ENCODE peak calls at places on chromosomes 4 and X, in six cellular contexts. One of them, this sample, is unnamed.

GRCh38 chr4:156377036-156377700 is 423.5 kb upstream of the CTSO start:
- DNase-seq in esophagus muscularis mucosa: no peak
- DNase-seq in breast epithelium: no peak
- DNase-seq in MM.1S: no peak
- DNase-seq in testis: no peak
- DNase-seq in Calu3: no peak
- DNase-seq in this sample: no peak

GRCh38 chrX:97416461-97416860 is 532.8 kb downstream of the RPA4 start:
- DNase-seq in esophagus muscularis mucosa: no peak
- DNase-seq in breast epithelium: no peak
- DNase-seq in MM.1S: no peak
- DNase-seq in testis: no peak
- DNase-seq in Calu3: no peak
- DNase-seq in this sample: no peak

GRCh38 chrX:12210196-12210815 is 72.0 kb downstream of the FRMPD4 start:
- DNase-seq in esophagus muscularis mucosa: no peak
- DNase-seq in breast epithelium: no peak
- DNase-seq in MM.1S: no peak
- DNase-seq in testis: peak; percentile 17
- DNase-seq in Calu3: peak; percentile 2
- DNase-seq in this sample: peak; percentile 27

GRCh38 chr4:55499495-55499894 is 47.2 kb downstream of the CLOCK start:
- DNase-seq in esophagus muscularis mucosa: no peak
- DNase-seq in breast epithelium: no peak
- DNase-seq in MM.1S: no peak
- DNase-seq in testis: no peak
- DNase-seq in Calu3: no peak
- DNase-seq in this sample: no peak

GRCh38 chr4:185143596-185143969 is 517 bp downstream of the SLC25A4 start:
- DNase-seq in esophagus muscularis mucosa: no peak
- DNase-seq in breast epithelium: no peak
- DNase-seq in MM.1S: peak; percentile 48
- DNase-seq in testis: peak; percentile 60
- DNase-seq in Calu3: peak; percentile 20
- DNase-seq in this sample: no peak

GRCh38 chr4:54677853-54678650 is 20.3 kb downstream of the KIT start:
- DNase-seq in esophagus muscularis mucosa: no peak
- DNase-seq in breast epithelium: no peak
- DNase-seq in MM.1S: no peak
- DNase-seq in testis: no peak
- DNase-seq in Calu3: no peak
- DNase-seq in this sample: no peak

GRCh38 chr4:113683143-113683542 is 78.4 kb downstream of the CAMK2D start:
- DNase-seq in esophagus muscularis mucosa: no peak
- DNase-seq in breast epithelium: no peak
- DNase-seq in MM.1S: peak; percentile 89
- DNase-seq in testis: no peak
- DNase-seq in Calu3: no peak
- DNase-seq in this sample: no peak

GRCh38 chr4:48439988-48440387 is 43.2 kb upstream of the SLC10A4 start:
- DNase-seq in esophagus muscularis mucosa: no peak
- DNase-seq in breast epithelium: no peak
- DNase-seq in MM.1S: no peak
- DNase-seq in testis: no peak
- DNase-seq in Calu3: no peak
- DNase-seq in this sample: no peak

GRCh38 chrX:30702736-30703135 is 49.5 kb downstream of the GK start:
- DNase-seq in esophagus muscularis mucosa: no peak
- DNase-seq in breast epithelium: no peak
- DNase-seq in MM.1S: no peak
- DNase-seq in testis: no peak
- DNase-seq in Calu3: no peak
- DNase-seq in this sample: no peak

GRCh38 chrX:136689441-136689840 is 41.5 kb downstream of the CD40LG start:
- DNase-seq in esophagus muscularis mucosa: no peak
- DNase-seq in breast epithelium: no peak
- DNase-seq in MM.1S: peak; percentile 90
- DNase-seq in testis: no peak
- DNase-seq in Calu3: no peak
- DNase-seq in this sample: no peak

GRCh38 chrX:7852166-7852565 is 9.2 kb downstream of the VCX start:
- DNase-seq in esophagus muscularis mucosa: no peak
- DNase-seq in breast epithelium: no peak
- DNase-seq in MM.1S: no peak
- DNase-seq in testis: no peak
- DNase-seq in Calu3: no peak
- DNase-seq in this sample: no peak

GRCh38 chr4:105991726-105992125 is 96.5 kb downstream of the NPNT start:
- DNase-seq in esophagus muscularis mucosa: no peak
- DNase-seq in breast epithelium: no peak
- DNase-seq in MM.1S: no peak
- DNase-seq in testis: no peak
- DNase-seq in Calu3: no peak
- DNase-seq in this sample: no peak

GRCh38 chr4:83115000-83115399 is 471 bp upstream of the PLAC8 start:
- DNase-seq in esophagus muscularis mucosa: no peak
- DNase-seq in breast epithelium: no peak
- DNase-seq in MM.1S: no peak
- DNase-seq in testis: no peak
- DNase-seq in Calu3: no peak
- DNase-seq in this sample: no peak

GRCh38 chrX:97551821-97552220 is 668.1 kb downstream of the RPA4 start:
- DNase-seq in esophagus muscularis mucosa: no peak
- DNase-seq in breast epithelium: no peak
- DNase-seq in MM.1S: no peak
- DNase-seq in testis: no peak
- DNase-seq in Calu3: no peak
- DNase-seq in this sample: no peak

GRCh38 chrX:25858273-25858880 is 279.8 kb upstream of the MAGEB18 start:
- DNase-seq in esophagus muscularis mucosa: no peak
- DNase-seq in breast epithelium: no peak
- DNase-seq in MM.1S: no peak
- DNase-seq in testis: no peak
- DNase-seq in Calu3: no peak
- DNase-seq in this sample: no peak

GRCh38 chr4:30724217-30724616 is 4.0 kb downstream of the PCDH7 start:
- DNase-seq in esophagus muscularis mucosa: no peak
- DNase-seq in breast epithelium: no peak
- DNase-seq in MM.1S: no peak
- DNase-seq in testis: no peak
- DNase-seq in Calu3: no peak
- DNase-seq in this sample: no peak

GRCh38 chr4:19645589-19645988 is 606.1 kb upstream of the SLIT2 start:
- DNase-seq in esophagus muscularis mucosa: no peak
- DNase-seq in breast epithelium: no peak
- DNase-seq in MM.1S: no peak
- DNase-seq in testis: no peak
- DNase-seq in Calu3: no peak
- DNase-seq in this sample: no peak

GRCh38 chr4:94171616-94172015 is 36.0 kb upstream of the SMARCAD1 start:
- DNase-seq in esophagus muscularis mucosa: no peak
- DNase-seq in breast epithelium: no peak
- DNase-seq in MM.1S: no peak
- DNase-seq in testis: no peak
- DNase-seq in Calu3: no peak
- DNase-seq in this sample: no peak

GRCh38 chr4:168651374-168651773 is 154.5 kb downstream of the PALLD start:
- DNase-seq in esophagus muscularis mucosa: no peak
- DNase-seq in breast epithelium: no peak
- DNase-seq in MM.1S: no peak
- DNase-seq in testis: no peak
- DNase-seq in Calu3: no peak
- DNase-seq in this sample: no peak

GRCh38 chr4:12486995-12487394 is 997.1 kb downstream of the RAB28 start:
- DNase-seq in esophagus muscularis mucosa: no peak
- DNase-seq in breast epithelium: no peak
- DNase-seq in MM.1S: no peak
- DNase-seq in testis: peak; percentile 27
- DNase-seq in Calu3: no peak
- DNase-seq in this sample: no peak

GRCh38 chrX:639151-639550 is 8.6 kb downstream of the SHOX start:
- DNase-seq in esophagus muscularis mucosa: peak; percentile 74
- DNase-seq in breast epithelium: no peak
- DNase-seq in MM.1S: no peak
- DNase-seq in testis: no peak
- DNase-seq in Calu3: no peak
- DNase-seq in this sample: no peak

GRCh38 chr4:7766086-7766485 is 173.6 kb downstream of the AFAP1 start:
- DNase-seq in esophagus muscularis mucosa: no peak
- DNase-seq in breast epithelium: no peak
- DNase-seq in MM.1S: no peak
- DNase-seq in testis: no peak
- DNase-seq in Calu3: no peak
- DNase-seq in this sample: no peak

GRCh38 chr4:3228881-3229280 is 20.1 kb upstream of the MSANTD1 start:
- DNase-seq in esophagus muscularis mucosa: no peak
- DNase-seq in breast epithelium: no peak
- DNase-seq in MM.1S: no peak
- DNase-seq in testis: no peak
- DNase-seq in Calu3: no peak
- DNase-seq in this sample: no peak

GRCh38 chr4:10721616-10722015 is 37.0 kb upstream of the CLNK start:
- DNase-seq in esophagus muscularis mucosa: no peak
- DNase-seq in breast epithelium: no peak
- DNase-seq in MM.1S: no peak
- DNase-seq in testis: no peak
- DNase-seq in Calu3: no peak
- DNase-seq in this sample: no peak

DNA sequence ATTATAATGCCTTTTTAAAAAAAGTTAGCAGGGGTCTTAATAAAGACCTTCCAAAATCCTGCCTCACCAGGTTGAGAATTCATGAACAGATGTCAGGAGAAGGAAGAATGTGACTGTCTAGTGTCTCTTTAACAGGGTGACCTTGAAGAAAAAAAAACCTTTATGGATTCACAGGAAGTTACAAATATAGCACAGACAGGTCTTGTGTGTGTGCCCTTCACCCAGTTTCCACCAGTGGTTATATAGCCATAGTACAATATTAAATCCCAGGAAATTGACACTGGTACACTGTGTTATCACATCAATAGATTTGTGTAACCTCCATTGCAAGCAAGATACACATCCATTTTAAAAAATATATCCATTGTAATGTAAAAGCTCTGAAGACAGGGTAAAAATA is 43.7 kb downstream of the HADH start:
- DNase-seq in esophagus muscularis mucosa: no peak
- DNase-seq in breast epithelium: no peak
- DNase-seq in MM.1S: peak; percentile 48
- DNase-seq in testis: no peak
- DNase-seq in Calu3: no peak
- DNase-seq in this sample: no peak
- TF ChIP-seq CTCF in esophagus muscularis mucosa: no peak
- TF ChIP-seq CTCF in breast epithelium: no peak
- TF ChIP-seq CTCF in MM.1S: no peak
- TF ChIP-seq CTCF in testis: no peak
- TF ChIP-seq CTCF in Calu3: no peak
- TF ChIP-seq CTCF in this sample: no peak

DNA sequence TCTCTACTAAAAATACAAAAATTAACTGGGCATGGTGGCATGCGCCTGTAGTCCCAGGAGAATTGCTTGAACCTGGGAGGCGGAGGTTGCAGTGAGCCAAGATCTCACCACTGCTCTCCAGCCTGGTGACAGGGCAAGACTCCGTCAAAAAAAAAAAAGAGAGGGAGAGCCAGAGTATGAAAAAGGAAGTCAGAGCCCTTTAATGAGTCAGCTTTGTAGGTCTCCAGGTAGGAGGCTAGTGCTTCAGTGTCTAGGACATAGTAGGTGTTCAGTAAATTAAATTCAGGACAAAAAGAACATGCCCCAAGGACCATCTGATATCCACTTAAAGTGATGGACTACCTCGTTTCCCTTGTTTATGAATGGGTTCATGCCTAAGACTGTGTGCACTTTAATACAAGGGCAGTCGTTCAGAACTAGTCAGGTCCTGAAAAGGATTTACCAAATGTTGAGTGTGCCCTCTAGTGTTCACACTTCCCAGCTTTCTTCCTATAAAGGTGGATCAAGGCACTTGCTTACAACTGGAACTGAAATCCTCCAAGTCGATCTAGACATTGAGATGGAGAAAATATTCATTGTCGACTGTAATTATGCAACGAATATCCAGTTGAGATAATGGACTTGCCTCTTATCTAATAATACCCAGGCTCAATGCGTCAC is 29.0 kb downstream of the F9 start:
- DNase-seq in esophagus muscularis mucosa: no peak
- DNase-seq in breast epithelium: no peak
- DNase-seq in MM.1S: peak; percentile 68
- DNase-seq in testis: peak; percentile 69
- DNase-seq in Calu3: peak; percentile 11
- DNase-seq in this sample: no peak
- TF ChIP-seq CTCF in esophagus muscularis mucosa: peak; percentile 34
- TF ChIP-seq CTCF in breast epithelium: peak; percentile 51
- TF ChIP-seq CTCF in MM.1S: peak; percentile 66
- TF ChIP-seq CTCF in testis: peak; percentile 24
- TF ChIP-seq CTCF in Calu3: no peak
- TF ChIP-seq CTCF in this sample: no peak

GRCh38 chr4:32117696-32118095 is 1397.5 kb downstream of the PCDH7 start:
- DNase-seq in esophagus muscularis mucosa: no peak
- DNase-seq in breast epithelium: no peak
- DNase-seq in MM.1S: no peak
- DNase-seq in testis: no peak
- DNase-seq in Calu3: no peak
- DNase-seq in this sample: no peak
- TF ChIP-seq CTCF in esophagus muscularis mucosa: no peak
- TF ChIP-seq CTCF in breast epithelium: no peak
- TF ChIP-seq CTCF in MM.1S: no peak
- TF ChIP-seq CTCF in testis: no peak
- TF ChIP-seq CTCF in Calu3: no peak
- TF ChIP-seq CTCF in this sample: no peak

GRCh38 chr4:76105652-76106051 is 31.1 kb downstream of the ART3 start:
- DNase-seq in esophagus muscularis mucosa: no peak
- DNase-seq in breast epithelium: no peak
- DNase-seq in MM.1S: no peak
- DNase-seq in testis: no peak
- DNase-seq in Calu3: no peak
- DNase-seq in this sample: no peak

GRCh38 chr4:76106442-76106841 is 31.9 kb downstream of the ART3 start:
- DNase-seq in esophagus muscularis mucosa: no peak
- DNase-seq in breast epithelium: no peak
- DNase-seq in MM.1S: no peak
- DNase-seq in testis: no peak
- DNase-seq in Calu3: no peak
- DNase-seq in this sample: no peak

DNA sequence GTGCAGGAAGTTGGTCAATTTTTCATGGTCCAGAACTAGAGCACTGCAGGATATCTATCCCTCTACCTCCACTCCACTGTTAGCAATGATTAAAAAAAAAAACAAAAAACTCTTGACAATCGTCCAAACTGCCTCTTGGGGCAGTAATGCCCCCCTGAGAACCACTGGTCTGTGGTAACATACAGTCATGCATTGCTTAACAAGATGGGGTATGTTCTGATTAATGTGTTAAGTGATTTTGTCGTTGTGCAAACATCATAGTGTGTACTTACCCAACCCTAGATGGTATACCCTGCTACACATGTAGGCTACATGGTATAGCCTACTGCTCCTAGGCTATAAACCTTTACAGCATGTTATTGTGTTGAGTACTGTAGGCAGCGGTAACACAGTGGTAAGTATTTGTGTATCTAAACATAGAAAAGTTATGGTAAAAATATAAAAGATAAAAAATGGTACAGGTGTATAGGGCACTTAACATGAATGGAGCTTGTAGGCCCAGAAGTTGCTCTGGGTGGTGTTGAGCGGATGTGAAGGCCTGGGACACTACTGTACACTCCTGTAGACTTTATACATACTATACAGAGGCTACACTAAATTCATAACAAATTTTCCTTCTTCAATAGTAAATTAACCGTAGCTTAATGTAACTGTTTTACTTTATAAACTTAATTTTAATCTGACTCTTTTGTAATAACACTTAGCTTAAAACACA is 34.1 kb downstream of the ART3 start:
- DNase-seq in esophagus muscularis mucosa: no peak
- DNase-seq in breast epithelium: no peak
- DNase-seq in MM.1S: peak; percentile 27
- DNase-seq in testis: no peak
- DNase-seq in Calu3: no peak
- DNase-seq in this sample: no peak
- TF ChIP-seq CTCF in esophagus muscularis mucosa: no peak
- TF ChIP-seq CTCF in breast epithelium: no peak
- TF ChIP-seq CTCF in MM.1S: peak; percentile 30
- TF ChIP-seq CTCF in testis: no peak
- TF ChIP-seq CTCF in Calu3: no peak
- TF ChIP-seq CTCF in this sample: no peak